ENCODE peak calls at places on chromosomes 6 and 20, in five cellular contexts. N, X, E, Y and F are unnamed samples. For H3K4me1 and H3K9me3, the result is how much of the 10 kb centered on the place peaks cover.

GRCh38 chr6:75526502-75527127 is 33.0 kb upstream of the FILIP1 start:
- DNase-seq in N (peak), X (no peak), E (peak), Y (peak), F (peak)

GRCh38 chr6:156026543-156027268 is 571.1 kb upstream of the NOX3 start:
- DNase-seq in N (no peak), X (no peak), E (no peak), Y (no peak), F (no peak)

GRCh38 chr20:3318226-3318884 is 79.4 kb upstream of the SLC4A11 start:
- DNase-seq in N (peak), X (no peak), E (no peak), Y (no peak), F (no peak)

GRCh38 chr6:39847216-39847615 is 55.0 kb downstream of the DAAM2 start:
- DNase-seq in N (no peak), X (peak), E (peak), Y (peak), F (no peak)

GRCh38 chr20:17967595-17968365 is 814 bp downstream of the SNX5 start:
- DNase-seq in N (peak), X (no peak), E (no peak), Y (no peak), F (no peak)

GRCh38 chr6:162765251-162765650 is 37.5 kb downstream of the PACRG start:
- DNase-seq in N (no peak), X (no peak), E (no peak), Y (no peak), F (no peak)

GRCh38 chr6:136989591-136990578 is 54.9 kb downstream of the IL20RA start:
- DNase-seq in N (no peak), X (peak), E (peak), Y (no peak), F (no peak)

GRCh38 chr20:4898282-4898681 is 103.0 kb downstream of the SLC23A2 start:
- DNase-seq in N (peak), X (peak), E (peak), Y (peak), F (no peak)

GRCh38 chr20:37758332-37758731 is 64.5 kb downstream of the CTNNBL1 start:
- DNase-seq in N (no peak), X (peak), E (no peak), Y (no peak), F (no peak)

GRCh38 chr6:127999032-127999431 is 98.2 kb upstream of the THEMIS start:
- DNase-seq in N (no peak), X (no peak), E (no peak), Y (no peak), F (no peak)

GRCh38 chr20:36062799-36063198 is 91.7 kb upstream of the EPB41L1 start:
- DNase-seq in N (no peak), X (no peak), E (no peak), Y (no peak), F (no peak)

GRCh38 chr6:147119310-147119709 is 84.9 kb upstream of the STXBP5 start:
- DNase-seq in N (no peak), X (no peak), E (no peak), Y (no peak), F (no peak)

GRCh38 chr6:82906489-82906888 is 159.2 kb downstream of the UBE3D start:
- DNase-seq in N (peak), X (no peak), E (no peak), Y (no peak), F (no peak)

GRCh38 chr6:78810146-78810545 is 57.2 kb upstream of the IRAK1BP1 start:
- DNase-seq in N (peak), X (no peak), E (no peak), Y (no peak), F (no peak)

GRCh38 chr6:3233321-3233720 is 5.9 kb upstream of the TUBB2B start:
- DNase-seq in N (no peak), X (no peak), E (no peak), Y (no peak), F (no peak)

GRCh38 chr6:43491750-43492661 is 14.6 kb downstream of the TJAP1 start:
- DNase-seq in N (peak), X (peak), E (no peak), Y (peak), F (no peak)

GRCh38 chr6:83055366-83055964 is 10.2 kb downstream of the UBE3D start:
- DNase-seq in N (no peak), X (no peak), E (peak), Y (no peak), F (peak)

GRCh38 chr6:162371133-162371532 is 356.4 kb downstream of the PRKN start:
- DNase-seq in N (no peak), X (no peak), E (no peak), Y (no peak), F (no peak)

GRCh38 chr20:10306440-10307358 is 88.1 kb downstream of the SNAP25 start:
- DNase-seq in N (peak), X (no peak), E (no peak), Y (no peak), F (peak)

GRCh38 chr6:34170341-34170740 is 24.5 kb upstream of the GRM4 start:
- DNase-seq in N (no peak), X (no peak), E (no peak), Y (no peak), F (no peak)

GRCh38 chr20:22836211-22836610 is 198.9 kb upstream of the SSTR4 start:
- DNase-seq in N (no peak), X (no peak), E (no peak), Y (no peak), F (no peak)

GRCh38 chr20:53859684-53860083 is 210.7 kb downstream of the BCAS1 start:
- DNase-seq in N (no peak), X (peak), E (peak), Y (no peak), F (no peak)

GRCh38 chr20:35866446-35867202 is 87.7 kb downstream of the SCAND1 start:
- DNase-seq in N (peak), X (no peak), E (no peak), Y (no peak), F (no peak)

GRCh38 chr20:45965169-45966002 is 6.6 kb downstream of the ZNF335 start:
- DNase-seq in N (no peak), X (peak), E (no peak), Y (no peak), F (no peak)

GRCh38 chr20:37383229-37383989 is 37.5 kb downstream of the SRC start:
- DNase-seq in N (peak), X (no peak), E (no peak), Y (no peak), F (no peak)

GRCh38 chr20:17624070-17624469 is 54.2 kb downstream of the DSTN start:
- DNase-seq in N (no peak), X (no peak), E (no peak), Y (peak), F (no peak)

GRCh38 chr6:33577718-33578117 is 2.4 kb downstream of the BAK1 start:
- DNase-seq in N (no peak), X (no peak), E (no peak), Y (no peak), F (no peak)

GRCh38 chr6:129069006-129069405 is 186.1 kb downstream of the LAMA2 start:
- DNase-seq in N (no peak), X (no peak), E (no peak), Y (no peak), F (no peak)

GRCh38 chr6:82114748-82115147 is 132.8 kb downstream of the IBTK start:
- DNase-seq in N (no peak), X (no peak), E (no peak), Y (no peak), F (no peak)

GRCh38 chr20:32845786-32846185 is 12.9 kb upstream of the EFCAB8 start:
- DNase-seq in N (no peak), X (no peak), E (no peak), Y (no peak), F (no peak)

GRCh38 chr6:143441680-143442359 is 8.7 kb downstream of the ADAT2 start:
- DNase-seq in N (peak), X (no peak), E (no peak), Y (no peak), F (no peak)

GRCh38 chr20:57689745-57690481 is 19.9 kb downstream of the PMEPA1 start:
- DNase-seq in N (no peak), X (no peak), E (no peak), Y (no peak), F (no peak)
- H3K4me1 ChIP-seq in N (half or more), X (under half), E (half or more), Y (under half), F (under half)

GRCh38 chr20:30612344-30612743 is 645.1 kb upstream of the DEFB115 start:
- DNase-seq in N (no peak), X (no peak), E (no peak), Y (no peak), F (no peak)
- H3K9me3 ChIP-seq in N (under half), X (under half), E (under half), Y (under half), F (under half)

GRCh38 chr6:35678814-35679213 is 9.9 kb downstream of the FKBP5 start:
- DNase-seq in N (no peak), X (no peak), E (no peak), Y (no peak), F (no peak)
- H3K4me1 ChIP-seq in N (under half), X (under half), E (half or more), Y (under half), F (half or more)

GRCh38 chr20:61757-62156 is 25.7 kb upstream of the DEFB125 start:
- DNase-seq in N (no peak), X (no peak), E (no peak), Y (no peak), F (no peak)
- H3K9me3 ChIP-seq in N (under half), X (under half), E (under half), Y (under half), F (under half)

GRCh38 chr6:105786890-105787655 is 299.1 kb upstream of the PRDM1 start:
- DNase-seq in N (no peak), X (no peak), E (no peak), Y (no peak), F (no peak)

GRCh38 chr6:105787747-105788146 is 298.4 kb upstream of the PRDM1 start:
- DNase-seq in N (no peak), X (no peak), E (no peak), Y (no peak), F (no peak)

GRCh38 chr6:105784179-105784578 is 302.0 kb upstream of the PRDM1 start:
- DNase-seq in N (no peak), X (no peak), E (no peak), Y (no peak), F (no peak)

GRCh38 chr6:105785412-105785811 is 300.7 kb upstream of the PRDM1 start:
- DNase-seq in N (no peak), X (peak), E (peak), Y (no peak), F (no peak)

DNA sequence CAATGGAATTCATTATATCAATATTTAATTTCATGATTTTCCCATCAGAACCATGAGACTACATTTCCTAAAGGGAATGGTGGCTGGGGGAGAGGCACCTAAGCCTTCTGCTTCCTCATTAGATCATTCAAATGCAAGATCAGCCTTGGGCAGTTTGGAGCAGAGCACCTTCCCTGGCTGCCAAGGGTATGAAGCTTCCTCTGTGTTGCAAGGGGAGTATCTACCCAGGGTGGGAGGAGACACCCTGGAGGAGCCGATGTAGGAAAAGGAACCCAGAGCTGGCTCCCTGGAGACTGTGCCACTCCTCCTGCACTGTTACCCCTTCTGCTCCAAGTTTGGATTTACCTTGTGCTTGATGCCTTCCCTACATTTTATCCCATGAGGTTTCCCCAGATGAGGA is 299.7 kb upstream of the PRDM1 start:
- DNase-seq in N (no peak), X (no peak), E (no peak), Y (no peak), F (no peak)
- H3K4me1 ChIP-seq in N (under half), X (under half), E (under half), Y (under half), F (under half)

DNA sequence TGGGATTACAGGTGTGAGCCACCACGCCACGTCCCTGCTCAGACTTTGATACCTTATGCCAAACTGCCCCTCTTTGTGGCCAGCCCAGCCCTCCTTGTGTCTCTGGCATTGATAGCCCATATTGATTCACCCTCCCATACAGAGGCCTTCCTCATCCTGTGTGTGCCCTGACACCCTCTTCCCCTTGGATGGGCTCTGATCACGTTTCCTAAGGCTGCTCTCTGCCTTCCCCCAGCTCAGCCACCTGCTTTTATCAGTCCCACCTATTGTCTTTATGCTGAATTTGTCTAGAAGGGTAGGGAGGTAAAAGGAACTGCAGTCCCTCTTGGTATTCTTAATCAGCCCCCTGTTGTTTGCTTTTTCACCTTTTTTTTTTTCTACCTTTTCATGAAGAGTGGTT is 95.9 kb downstream of the CDKAL1 start:
- DNase-seq in N (no peak), X (no peak), E (no peak), Y (no peak), F (no peak)
- H3K9me3 ChIP-seq in N (under half), X (under half), E (under half), Y (under half), F (under half)

GRCh38 chr6:98835149-98836024 is 1.0 kb downstream of the POU3F2 start:
- DNase-seq in N (peak), X (peak), E (no peak), Y (no peak), F (no peak)

GRCh38 chr6:98834060-98835031 is at the start of gene POU3F2:
- DNase-seq in N (peak), X (peak), E (peak), Y (peak), F (peak)

GRCh38 chr6:98831057-98832031 is 3.0 kb upstream of the POU3F2 start:
- DNase-seq in N (no peak), X (no peak), E (no peak), Y (no peak), F (no peak)

GRCh38 chr6:98832282-98833100 is 1.9 kb upstream of the POU3F2 start:
- DNase-seq in N (peak), X (no peak), E (no peak), Y (no peak), F (no peak)

DNA sequence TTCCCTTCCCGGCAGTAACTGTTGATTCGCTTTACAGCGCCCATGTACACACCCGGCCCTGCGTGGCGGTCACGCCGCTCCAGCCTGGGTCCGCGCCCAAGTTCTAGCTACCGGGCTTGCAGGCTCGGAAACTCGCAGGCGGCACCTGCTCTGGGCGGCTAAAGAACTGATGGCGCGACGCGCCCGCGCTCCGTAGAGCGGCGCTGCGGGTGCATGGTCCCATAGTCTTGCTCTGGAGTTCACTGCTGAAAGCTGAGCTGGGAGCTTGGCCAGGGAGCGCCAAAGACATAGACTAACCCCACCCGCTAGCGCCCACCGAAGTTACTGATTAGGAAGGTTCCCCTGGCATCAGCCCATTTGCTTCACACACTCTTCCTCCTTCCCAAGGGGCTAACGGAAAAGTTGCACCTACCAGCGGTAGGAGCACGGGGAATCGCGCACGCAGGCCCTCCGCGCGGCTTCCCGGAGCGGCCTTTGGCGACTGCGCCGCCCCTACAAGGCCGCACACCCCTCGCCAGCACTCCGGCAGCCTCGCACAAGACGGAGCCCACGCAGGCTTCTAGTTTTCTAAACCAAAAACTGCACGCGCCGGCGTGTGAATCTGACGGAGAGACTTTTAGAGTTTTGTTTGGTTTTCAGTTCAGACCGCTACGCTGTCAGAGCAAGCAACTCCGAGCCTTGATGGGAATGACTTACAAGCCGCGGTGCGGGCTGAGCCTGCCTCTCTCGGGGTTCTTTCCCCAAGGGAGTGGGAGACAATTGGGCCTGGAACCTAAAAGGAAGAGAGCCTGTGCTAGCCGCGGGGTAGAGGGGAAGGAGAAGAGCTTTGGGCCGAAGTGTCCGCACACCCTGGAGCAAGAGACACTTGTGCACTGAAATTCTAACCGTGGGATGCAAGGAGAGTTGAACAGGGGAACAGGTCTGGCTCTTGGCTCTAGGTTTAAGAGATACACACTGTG is 994 bp upstream of the POU3F2 start:
- DNase-seq in N (peak), X (peak), E (peak), Y (no peak), F (peak)
- H3K4me1 ChIP-seq in N (under half), X (under half), E (under half), Y (under half), F (half or more)

DNA sequence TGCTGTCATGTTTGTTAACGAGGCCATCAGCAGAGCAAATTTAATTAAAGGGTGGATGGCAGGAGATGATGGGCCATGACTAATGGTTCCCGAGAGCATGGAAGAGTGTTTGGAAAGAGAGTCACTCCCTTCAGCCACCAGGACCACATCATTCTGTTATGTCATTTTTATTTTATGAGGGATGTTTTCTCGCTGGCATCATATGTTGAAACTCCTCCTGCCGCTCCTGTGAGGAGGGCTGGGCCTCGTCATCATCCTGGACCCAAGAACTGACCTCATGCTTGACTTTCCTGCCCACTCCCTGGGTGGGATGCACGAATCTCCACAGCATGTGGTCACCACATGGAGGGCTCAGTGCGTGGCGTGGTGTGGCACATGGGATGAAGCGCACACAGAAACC is 86.4 kb upstream of the FRMD1 start:
- DNase-seq in N (no peak), X (no peak), E (no peak), Y (no peak), F (no peak)
- H3K9me3 ChIP-seq in N (under half), X (under half), E (under half), Y (under half), F (under half)

DNA sequence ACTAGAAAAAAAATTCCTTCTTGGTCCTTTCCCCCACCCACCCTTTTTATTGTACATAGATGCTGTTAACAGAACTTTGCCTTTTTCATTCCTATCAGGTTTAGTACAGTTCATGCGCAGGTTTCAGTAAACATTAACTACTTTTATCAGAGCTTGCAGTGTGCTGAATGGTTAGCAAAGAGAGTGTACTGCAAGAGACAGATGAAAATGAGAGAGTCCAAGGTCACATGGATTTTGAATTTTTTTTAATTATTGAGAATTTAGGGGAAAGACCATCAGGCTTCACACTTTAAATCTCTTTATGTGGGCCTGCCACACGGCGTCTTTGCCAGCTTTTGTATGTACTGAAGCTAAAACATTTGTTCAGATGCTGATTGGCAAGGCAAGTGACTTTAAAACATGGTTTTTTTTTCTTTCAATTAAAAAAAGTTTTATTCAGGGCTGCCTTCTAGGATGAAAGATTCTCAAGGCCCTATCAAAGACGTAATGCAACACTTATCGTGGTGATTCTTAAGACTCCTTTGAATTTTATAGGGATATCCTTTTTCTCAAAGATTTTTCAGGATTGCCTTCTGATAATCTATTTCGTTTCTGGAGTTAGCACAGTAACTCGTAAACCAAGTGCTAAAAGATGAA is 32.2 kb downstream of the RREB1 start:
- DNase-seq in N (no peak), X (no peak), E (peak), Y (no peak), F (no peak)
- H3K4me1 ChIP-seq in N (under half), X (under half), E (half or more), Y (under half), F (half or more)